ENCODE peak calls at places on chromosomes 11 and 22, in eight cellular contexts. X is GM20000, Q is ACHN, H is hepatic stellate cell, P is cerebellum, V is left kidney, D is dermis blood vessel endothelial cell, F is HAP-1. L is an unnamed sample.

GRCh38 chr11:772429-773390 is 4.6 kb downstream of the GATD1 start:
- DNase-seq in X (no peak), Q (no peak), H (no peak), P (no peak), V (no peak), D (no peak), F (no peak), L (no peak)

GRCh38 chr11:129375731-129376657 is at the start of gene BARX2:
- DNase-seq in X (peak), Q (peak), H (peak), P (peak), V (peak), D (peak), F (peak), L (peak)

GRCh38 chr11:8336356-8337114 is 72.9 kb upstream of the LMO1 start:
- DNase-seq in X (no peak), Q (no peak), H (no peak), P (no peak), V (no peak), D (no peak), F (no peak), L (no peak)

GRCh38 chr11:134360050-134360835 is 28.5 kb downstream of the GLB1L2 start:
- DNase-seq in X (peak), Q (peak), H (peak), P (peak), V (peak), D (peak), F (peak), L (peak)

GRCh38 chr22:21778705-21779363 is 43.2 kb upstream of the YPEL1 start:
- DNase-seq in X (no peak), Q (peak), H (peak), P (no peak), V (no peak), D (no peak), F (no peak), L (peak)

GRCh38 chr11:96207459-96208449 is 135.2 kb downstream of the MAML2 start:
- DNase-seq in X (no peak), Q (no peak), H (no peak), P (no peak), V (peak), D (peak), F (no peak), L (peak)

GRCh38 chr22:29263791-29264216 is 4.0 kb downstream of the RHBDD3 start:
- DNase-seq in X (no peak), Q (no peak), H (no peak), P (no peak), V (no peak), D (no peak), F (no peak), L (no peak)

GRCh38 chr11:97966901-97967300 is 1053.8 kb upstream of the CNTN5 start:
- DNase-seq in X (no peak), Q (no peak), H (no peak), P (no peak), V (no peak), D (no peak), F (no peak), L (no peak)

GRCh38 chr11:101321222-101321621 is 191.6 kb upstream of the PGR start:
- DNase-seq in X (no peak), Q (no peak), H (no peak), P (no peak), V (no peak), D (no peak), F (no peak), L (no peak)

GRCh38 chr22:35627267-35628041 is 10.3 kb upstream of the MB start:
- DNase-seq in X (peak), Q (peak), H (peak), P (peak), V (peak), D (peak), F (peak), L (peak)

GRCh38 chr11:122494171-122494570 is 161.4 kb upstream of the UBASH3B start:
- DNase-seq in X (no peak), Q (no peak), H (no peak), P (no peak), V (peak), D (no peak), F (no peak), L (no peak)

GRCh38 chr11:122192634-122193245 is 76.7 kb upstream of the BLID start:
- DNase-seq in X (no peak), Q (no peak), H (no peak), P (no peak), V (no peak), D (no peak), F (no peak), L (peak)

GRCh38 chr11:64856382-64857227 is 12.2 kb upstream of the CDC42BPG start:
- DNase-seq in X (no peak), Q (peak), H (peak), P (peak), V (no peak), D (peak), F (no peak), L (peak)

GRCh38 chr11:22800482-22800881 is 29.1 kb downstream of the SVIP start:
- DNase-seq in X (no peak), Q (no peak), H (no peak), P (no peak), V (no peak), D (no peak), F (no peak), L (no peak)

GRCh38 chr11:61749607-61750217 is 2.7 kb upstream of the MYRF start:
- DNase-seq in X (no peak), Q (no peak), H (no peak), P (no peak), V (peak), D (no peak), F (peak), L (peak)

L was measured in fibroblast of pulmonary artery.